ENCODE peak calls at places on chromosomes 1 and 21, in seven cellular contexts. O, B, X, D, W, K and M are unnamed samples.

GRCh38 chr1:221468556-221468955 is 273.3 kb downstream of the DUSP10 start:
- DNase-seq in O (no peak), B (no peak), X (no peak), D (no peak), W (no peak), K (no peak), M (no peak)

GRCh38 chr21:33033094-33033951 is 7.6 kb downstream of the OLIG2 start:
- DNase-seq in O (no peak), B (no peak), X (no peak), D (no peak), W (no peak), K (no peak), M (no peak)

GRCh38 chr1:94616503-94616902 is 74.9 kb upstream of the F3 start:
- DNase-seq in O (no peak), B (no peak), X (no peak), D (no peak), W (no peak), K (no peak), M (no peak)

GRCh38 chr1:100750002-100750885 is 30.7 kb downstream of the VCAM1 start:
- DNase-seq in O (no peak), B (no peak), X (no peak), D (no peak), W (peak), K (no peak), M (no peak)

GRCh38 chr21:33491373-33492102 is at the start of gene DNAJC28:
- DNase-seq in O (peak), B (peak), X (peak), D (peak), W (peak), K (peak), M (peak)

GRCh38 chr1:39507230-39507928 is 15.9 kb downstream of the BMP8A start:
- DNase-seq in O (no peak), B (no peak), X (no peak), D (no peak), W (no peak), K (no peak), M (no peak)

GRCh38 chr21:25732091-25732760 is 2.5 kb downstream of the ATP5PF start:
- DNase-seq in O (no peak), B (no peak), X (no peak), D (no peak), W (no peak), K (no peak), M (no peak)

GRCh38 chr1:162292422-162292849 is 84.2 kb downstream of the SPATA46 start:
- DNase-seq in O (no peak), B (no peak), X (no peak), D (no peak), W (no peak), K (no peak), M (no peak)

GRCh38 chr21:22355949-22356348 is 1357.7 kb downstream of the NCAM2 start:
- DNase-seq in O (no peak), B (no peak), X (no peak), D (no peak), W (no peak), K (no peak), M (no peak)

GRCh38 chr1:244817415-244817894 is 18.0 kb upstream of the COX20 start:
- DNase-seq in O (no peak), B (no peak), X (no peak), D (no peak), W (no peak), K (no peak), M (no peak)

GRCh38 chr1:32265846-32266245 is 14.8 kb downstream of the LCK start:
- DNase-seq in O (no peak), B (no peak), X (no peak), D (no peak), W (no peak), K (no peak), M (no peak)

GRCh38 chr21:25859264-25859931 is 124.6 kb downstream of the GABPA start:
- DNase-seq in O (no peak), B (no peak), X (no peak), D (no peak), W (no peak), K (no peak), M (no peak)

GRCh38 chr21:17359781-17360180 is 153.1 kb upstream of the CXADR start:
- DNase-seq in O (no peak), B (no peak), X (no peak), D (no peak), W (no peak), K (no peak), M (no peak)

GRCh38 chr1:94654919-94655318 is 113.4 kb upstream of the F3 start:
- DNase-seq in O (no peak), B (no peak), X (no peak), D (no peak), W (no peak), K (no peak), M (no peak)

GRCh38 chr1:10608690-10609089 is 133.9 kb downstream of the PEX14 start:
- DNase-seq in O (no peak), B (no peak), X (no peak), D (no peak), W (no peak), K (no peak), M (no peak)

GRCh38 chr1:228093050-228093906 is 9.8 kb downstream of the C1orf35 start:
- DNase-seq in O (no peak), B (no peak), X (no peak), D (peak), W (no peak), K (no peak), M (no peak)

GRCh38 chr1:81801032-81801833 is 499 bp downstream of the ADGRL2 start:
- DNase-seq in O (no peak), B (peak), X (peak), D (peak), W (peak), K (peak), M (peak)
- TF ChIP-seq POLR2A in O (no peak), B (peak), X (peak), D (no peak), W (peak), K (no peak), M (no peak)

DNA sequence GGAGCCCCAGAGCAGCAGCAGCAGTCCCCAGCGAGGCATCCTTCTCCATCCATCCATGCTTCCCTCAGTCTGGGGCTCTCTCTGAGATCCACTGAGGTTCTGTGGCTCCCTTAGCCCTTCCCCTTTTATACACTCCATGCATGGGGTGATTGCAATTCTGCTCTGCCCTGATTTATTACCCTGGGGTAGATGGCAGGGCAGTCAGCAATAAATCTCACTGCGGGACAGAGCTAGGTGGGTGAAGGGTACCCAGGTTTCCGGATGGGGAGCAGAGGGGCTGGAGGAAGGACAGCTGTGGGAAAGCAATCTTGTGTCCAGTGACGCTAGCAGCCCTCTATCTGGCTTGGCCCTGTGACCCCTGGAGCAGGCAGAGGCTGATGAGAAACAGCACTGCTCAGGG is at the start of gene REN:
- DNase-seq in O (no peak), B (no peak), X (no peak), D (no peak), W (no peak), K (no peak), M (no peak)
- TF ChIP-seq POLR2A in O (no peak), B (no peak), X (no peak), D (no peak), W (no peak), K (no peak), M (no peak)

GRCh38 chr1:27403065-27403726 is 10.8 kb downstream of the GPR3 start:
- DNase-seq in O (no peak), B (peak), X (peak), D (no peak), W (peak), K (peak), M (peak)
- TF ChIP-seq POLR2A in O (no peak), B (no peak), X (no peak), D (no peak), W (no peak), K (no peak), M (no peak)

GRCh38 chr1:111563619-111564018 is 56.0 kb upstream of the RAP1A start:
- DNase-seq in O (no peak), B (no peak), X (no peak), D (no peak), W (peak), K (no peak), M (no peak)

GRCh38 chr1:111568160-111568559 is 51.4 kb upstream of the RAP1A start:
- DNase-seq in O (no peak), B (no peak), X (no peak), D (no peak), W (no peak), K (no peak), M (no peak)

GRCh38 chr1:111569913-111570312 is 49.7 kb upstream of the RAP1A start:
- DNase-seq in O (no peak), B (no peak), X (no peak), D (no peak), W (no peak), K (no peak), M (no peak)

GRCh38 chr1:111565079-111565478 is 54.5 kb upstream of the RAP1A start:
- DNase-seq in O (no peak), B (no peak), X (no peak), D (no peak), W (no peak), K (no peak), M (no peak)

DNA sequence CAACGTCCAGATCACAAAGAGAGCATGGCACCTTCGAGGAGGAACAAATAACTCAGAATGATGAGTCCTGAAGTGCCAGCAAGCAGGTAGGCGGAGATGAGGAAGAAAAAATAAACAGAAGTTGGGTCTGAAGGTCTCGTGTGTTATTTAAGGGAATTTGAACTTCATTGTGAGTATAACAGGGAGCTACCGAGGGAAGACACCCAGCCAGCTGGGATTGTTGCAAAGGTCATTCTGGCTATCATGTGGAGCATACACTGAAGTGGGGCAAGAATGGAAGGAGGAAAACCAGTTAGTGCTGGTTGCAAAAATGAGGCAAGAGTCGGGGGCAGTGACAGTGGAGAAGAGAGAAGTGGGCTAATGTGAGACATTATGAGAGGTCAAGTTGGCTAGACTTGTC is 53.6 kb upstream of the RAP1A start:
- DNase-seq in O (no peak), B (no peak), X (no peak), D (no peak), W (no peak), K (no peak), M (no peak)
- TF ChIP-seq POLR2A in O (no peak), B (no peak), X (no peak), D (no peak), W (no peak), K (no peak), M (no peak)

GRCh38 chr1:3790952-3791351 is 5.3 kb downstream of the LRRC47 start:
- DNase-seq in O (no peak), B (no peak), X (no peak), D (no peak), W (no peak), K (no peak), M (no peak)

GRCh38 chr1:3790501-3790923 is 5.8 kb downstream of the LRRC47 start:
- DNase-seq in O (no peak), B (no peak), X (no peak), D (no peak), W (no peak), K (no peak), M (no peak)

GRCh38 chr1:3795453-3796214 is 664 bp downstream of the LRRC47 start:
- DNase-seq in O (no peak), B (no peak), X (no peak), D (no peak), W (no peak), K (no peak), M (peak)

GRCh38 chr1:3799976-3800685 is 3.8 kb upstream of the LRRC47 start:
- DNase-seq in O (no peak), B (no peak), X (no peak), D (no peak), W (no peak), K (no peak), M (no peak)

DNA sequence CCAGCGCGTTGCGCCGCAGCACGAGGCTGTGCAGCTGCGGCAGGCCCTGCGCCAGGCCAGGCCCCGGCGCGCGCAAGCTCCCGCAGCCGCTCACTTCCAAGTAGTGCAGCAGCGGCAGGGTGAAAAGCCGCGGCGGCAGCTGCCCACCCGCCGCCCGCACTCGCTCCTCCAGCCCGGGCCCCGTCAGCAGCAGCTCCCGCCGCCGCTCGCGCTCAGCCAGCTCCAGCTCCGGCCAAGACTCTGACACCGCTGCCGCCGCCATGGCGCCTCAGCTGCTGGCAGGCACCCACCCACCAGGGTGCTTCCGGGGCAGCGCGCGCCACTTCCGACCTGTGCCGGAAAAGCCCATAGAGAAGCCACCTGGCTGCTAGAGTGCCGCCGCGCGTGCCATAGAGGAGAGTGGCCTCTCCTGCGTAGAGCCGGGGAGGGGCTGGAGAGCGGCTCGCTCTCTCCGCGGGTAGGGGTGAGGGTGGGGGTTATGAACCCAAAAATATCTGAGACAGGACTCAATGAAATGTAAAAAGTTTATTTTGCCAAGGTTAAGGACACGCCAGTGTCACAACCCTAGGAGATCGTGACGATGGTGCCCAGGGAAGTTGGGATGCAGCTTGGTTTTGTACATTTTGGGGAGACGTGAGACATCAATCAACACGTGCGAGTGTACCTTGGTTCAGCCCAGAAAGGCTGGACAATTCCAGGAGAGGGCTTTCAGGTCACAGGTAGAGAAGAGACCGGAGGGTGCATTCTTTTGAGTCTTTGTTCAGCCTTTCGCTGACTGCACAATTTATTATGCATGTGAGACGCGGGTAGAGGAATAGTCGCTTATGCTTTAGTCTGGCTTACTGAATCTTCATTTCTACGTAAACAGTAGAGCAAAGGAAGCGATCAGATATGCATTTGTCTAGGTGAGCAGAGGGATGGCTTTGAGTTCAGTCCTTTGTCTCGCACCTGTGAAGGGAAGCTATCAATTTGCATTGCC is at the start of gene LRRC47:
- DNase-seq in O (peak), B (peak), X (peak), D (peak), W (peak), K (peak), M (peak)
- TF ChIP-seq POLR2A in O (no peak), B (peak), X (peak), D (peak), W (peak), K (peak), M (peak)

GRCh38 chr1:19035356-19036048 is 79.0 kb upstream of the IFFO2 start:
- DNase-seq in O (no peak), B (no peak), X (no peak), D (peak), W (no peak), K (no peak), M (no peak)
- TF ChIP-seq POLR2A in O (no peak), B (no peak), X (no peak), D (no peak), W (no peak), K (no peak), M (no peak)

GRCh38 chr1:15701784-15702183 is 17.7 kb downstream of the PLEKHM2 start:
- DNase-seq in O (no peak), B (no peak), X (no peak), D (no peak), W (no peak), K (no peak), M (no peak)

GRCh38 chr1:15702722-15703550 is 18.8 kb downstream of the PLEKHM2 start:
- DNase-seq in O (no peak), B (no peak), X (peak), D (no peak), W (peak), K (peak), M (peak)

GRCh38 chr1:15704526-15705183 is 20.5 kb downstream of the PLEKHM2 start:
- DNase-seq in O (no peak), B (no peak), X (no peak), D (no peak), W (no peak), K (no peak), M (no peak)

GRCh38 chr1:15705184-15705566 is 21.1 kb downstream of the PLEKHM2 start:
- DNase-seq in O (no peak), B (no peak), X (no peak), D (no peak), W (no peak), K (no peak), M (no peak)

DNA sequence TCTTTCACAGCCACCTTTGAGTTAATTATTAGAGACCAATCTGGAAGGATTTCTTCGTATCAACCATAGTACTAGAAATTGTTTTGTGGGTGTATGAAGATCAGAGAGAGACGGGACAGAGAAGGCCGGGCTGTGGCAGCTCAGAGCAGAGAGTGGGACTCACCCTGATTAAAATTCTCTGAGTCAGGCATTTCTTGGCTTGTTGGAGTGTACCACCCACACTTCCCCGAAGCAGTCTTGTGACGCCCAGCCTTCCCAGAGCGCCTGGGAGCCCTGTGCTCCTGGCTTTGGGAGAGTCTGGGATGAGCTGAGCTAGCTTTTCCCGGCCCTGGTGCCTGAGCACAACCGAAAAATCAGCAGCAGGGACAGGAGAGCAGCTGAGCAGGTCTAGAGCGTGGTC is 19.4 kb downstream of the PLEKHM2 start:
- DNase-seq in O (no peak), B (peak), X (peak), D (no peak), W (no peak), K (peak), M (no peak)
- TF ChIP-seq POLR2A in O (no peak), B (peak), X (no peak), D (no peak), W (no peak), K (no peak), M (no peak)

DNA sequence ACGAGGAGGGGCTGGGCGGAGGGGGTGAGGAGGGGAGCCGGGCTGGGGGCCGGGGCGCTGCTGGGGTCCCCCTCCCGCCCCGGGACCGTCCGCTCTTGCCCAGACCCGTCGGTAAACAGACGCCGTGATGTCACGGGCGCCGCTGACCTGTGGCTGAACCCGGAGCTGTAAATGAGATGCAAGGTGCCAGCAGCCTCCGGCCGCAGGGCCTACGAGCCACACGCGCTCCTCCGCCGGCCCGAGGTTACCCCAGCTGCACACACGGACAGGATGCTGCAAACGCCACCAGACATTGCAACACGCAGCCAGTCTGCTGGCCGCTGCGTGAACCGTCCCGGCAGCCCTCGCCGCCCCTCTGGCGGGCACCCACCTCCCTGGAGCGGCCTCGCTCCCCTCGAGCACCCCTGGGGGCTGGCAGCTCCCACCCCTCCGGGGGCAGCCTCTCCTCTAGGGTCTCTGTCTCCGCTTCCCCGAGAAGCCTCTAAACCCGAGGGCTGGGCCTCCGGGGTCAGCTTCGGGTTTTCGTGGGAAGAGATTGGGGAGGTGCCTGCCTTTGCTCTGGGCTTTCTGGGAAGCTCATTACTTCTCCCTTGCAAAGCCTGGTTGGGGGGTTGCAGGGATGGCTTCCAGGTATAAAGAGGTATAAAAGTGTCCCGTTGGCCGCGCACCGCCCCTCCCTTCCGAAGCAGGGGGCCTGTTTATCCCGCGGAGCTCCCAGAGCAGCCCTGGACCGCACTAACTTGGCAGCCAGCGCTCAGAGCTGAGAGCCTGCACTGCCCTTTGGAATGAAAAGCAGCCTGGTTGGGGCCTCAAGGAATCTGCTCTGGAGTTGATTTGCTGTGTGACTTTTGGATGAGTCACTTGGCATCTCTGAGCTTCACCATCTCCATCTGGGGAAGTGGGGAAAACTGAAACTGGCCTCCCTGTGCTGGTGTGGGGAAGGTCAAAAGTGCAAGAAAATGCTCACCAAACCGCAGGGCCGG is 21.9 kb downstream of the DHRS3 start:
- DNase-seq in O (no peak), B (peak), X (peak), D (peak), W (peak), K (peak), M (peak)
- TF ChIP-seq POLR2A in O (no peak), B (no peak), X (no peak), D (no peak), W (peak), K (peak), M (no peak)

GRCh38 chr1:226986496-226987178 is 46.5 kb downstream of the COQ8A start:
- DNase-seq in O (no peak), B (no peak), X (no peak), D (no peak), W (no peak), K (no peak), M (no peak)

GRCh38 chr1:226985239-226985838 is 45.2 kb downstream of the COQ8A start:
- DNase-seq in O (no peak), B (no peak), X (no peak), D (no peak), W (no peak), K (no peak), M (no peak)

GRCh38 chr1:226987179-226987536 is 47.1 kb downstream of the COQ8A start:
- DNase-seq in O (no peak), B (no peak), X (no peak), D (no peak), W (no peak), K (no peak), M (no peak)

GRCh38 chr1:226984521-226985238 is 44.6 kb downstream of the COQ8A start:
- DNase-seq in O (no peak), B (no peak), X (no peak), D (no peak), W (no peak), K (no peak), M (peak)

GRCh38 chr1:226985839-226986463 is 45.9 kb downstream of the COQ8A start:
- DNase-seq in O (no peak), B (no peak), X (no peak), D (no peak), W (no peak), K (no peak), M (peak)
- TF ChIP-seq POLR2A in O (no peak), B (no peak), X (no peak), D (no peak), W (no peak), K (no peak), M (no peak)